ENCODE peak calls at places on chromosomes 6 and 20, in eight cellular contexts. One of them, this sample, is unnamed.

GRCh38 chr6:17865798-17866725 is 121.4 kb downstream of the KIF13A start:
- DNase-seq in GM23248: peak; percentile 99
- DNase-seq in hepatocyte: peak; percentile 79
- DNase-seq in A549: peak; percentile 91
- DNase-seq in fibroblast of the aortic adventitia: peak; percentile 94
- DNase-seq in neural progenitor cell: no peak
- DNase-seq in choroid plexus epithelial cell: peak; percentile 86
- DNase-seq in HCT116: peak; percentile 98
- DNase-seq in this sample: no peak

GRCh38 chr6:53603381-53604121 is 58.6 kb upstream of the GCLC start:
- DNase-seq in HCT116: no peak
- DNase-seq in GM23248: peak; percentile 38
- DNase-seq in hepatocyte: no peak
- DNase-seq in choroid plexus epithelial cell: peak; percentile 86
- DNase-seq in neural progenitor cell: no peak
- DNase-seq in fibroblast of the aortic adventitia: peak; percentile 59
- DNase-seq in A549: no peak
- DNase-seq in this sample: no peak

GRCh38 chr6:158631678-158632537 is 12.6 kb downstream of the DYNLT1 start:
- DNase-seq in hepatocyte: peak; percentile 68
- DNase-seq in HCT116: peak; percentile 69
- DNase-seq in GM23248: peak; percentile 90
- DNase-seq in neural progenitor cell: no peak
- DNase-seq in choroid plexus epithelial cell: peak; percentile 93
- DNase-seq in fibroblast of the aortic adventitia: peak; percentile 90
- DNase-seq in A549: peak; percentile 80
- DNase-seq in this sample: no peak

GRCh38 chr6:50658561-50658960 is 54.8 kb upstream of the TFAP2D start:
- DNase-seq in HCT116: no peak
- DNase-seq in hepatocyte: no peak
- DNase-seq in fibroblast of the aortic adventitia: no peak
- DNase-seq in A549: no peak
- DNase-seq in choroid plexus epithelial cell: no peak
- DNase-seq in neural progenitor cell: no peak
- DNase-seq in GM23248: no peak
- DNase-seq in this sample: no peak

GRCh38 chr20:34240121-34240520 is 1.1 kb upstream of the ASIP start:
- DNase-seq in GM23248: no peak
- DNase-seq in choroid plexus epithelial cell: no peak
- DNase-seq in hepatocyte: no peak
- DNase-seq in fibroblast of the aortic adventitia: no peak
- DNase-seq in HCT116: no peak
- DNase-seq in neural progenitor cell: no peak
- DNase-seq in A549: no peak
- DNase-seq in this sample: no peak

GRCh38 chr6:6775074-6775473 is 186.6 kb downstream of the LY86 start:
- DNase-seq in neural progenitor cell: no peak
- DNase-seq in hepatocyte: no peak
- DNase-seq in choroid plexus epithelial cell: no peak
- DNase-seq in HCT116: no peak
- DNase-seq in A549: no peak
- DNase-seq in GM23248: no peak
- DNase-seq in fibroblast of the aortic adventitia: no peak
- DNase-seq in this sample: no peak

GRCh38 chr20:52959125-52959524 is 13.0 kb upstream of the TSHZ2 start:
- DNase-seq in GM23248: no peak
- DNase-seq in hepatocyte: peak; percentile 32
- DNase-seq in HCT116: no peak
- DNase-seq in neural progenitor cell: peak; percentile 41
- DNase-seq in A549: peak; percentile 20
- DNase-seq in fibroblast of the aortic adventitia: no peak
- DNase-seq in choroid plexus epithelial cell: no peak
- DNase-seq in this sample: no peak

GRCh38 chr6:150622941-150623874 is 23.5 kb downstream of the PLEKHG1 start:
- DNase-seq in HCT116: no peak
- DNase-seq in neural progenitor cell: no peak
- DNase-seq in fibroblast of the aortic adventitia: no peak
- DNase-seq in A549: no peak
- DNase-seq in GM23248: no peak
- DNase-seq in choroid plexus epithelial cell: no peak
- DNase-seq in hepatocyte: no peak
- DNase-seq in this sample: no peak

GRCh38 chr6:16240618-16241320 is 2.4 kb downstream of the GMPR start:
- DNase-seq in neural progenitor cell: peak; percentile 57
- DNase-seq in fibroblast of the aortic adventitia: no peak
- DNase-seq in hepatocyte: no peak
- DNase-seq in choroid plexus epithelial cell: no peak
- DNase-seq in A549: no peak
- DNase-seq in GM23248: no peak
- DNase-seq in HCT116: no peak
- DNase-seq in this sample: no peak

GRCh38 chr6:16239090-16239797 is 857 bp downstream of the GMPR start:
- DNase-seq in A549: no peak
- DNase-seq in HCT116: no peak
- DNase-seq in hepatocyte: peak; percentile 47
- DNase-seq in neural progenitor cell: peak; percentile 46
- DNase-seq in fibroblast of the aortic adventitia: peak; percentile 56
- DNase-seq in choroid plexus epithelial cell: peak; percentile 52
- DNase-seq in GM23248: peak; percentile 65
- DNase-seq in this sample: peak; percentile 67

GRCh38 chr6:16241321-16241689 is 2.9 kb downstream of the GMPR start:
- DNase-seq in A549: no peak
- DNase-seq in HCT116: no peak
- DNase-seq in fibroblast of the aortic adventitia: no peak
- DNase-seq in neural progenitor cell: no peak
- DNase-seq in hepatocyte: no peak
- DNase-seq in choroid plexus epithelial cell: no peak
- DNase-seq in GM23248: no peak
- DNase-seq in this sample: no peak

GRCh38 chr6:16238658-16239089 is 287 bp downstream of the GMPR start:
- DNase-seq in hepatocyte: no peak
- DNase-seq in neural progenitor cell: no peak
- DNase-seq in A549: no peak
- DNase-seq in fibroblast of the aortic adventitia: no peak
- DNase-seq in choroid plexus epithelial cell: no peak
- DNase-seq in GM23248: no peak
- DNase-seq in HCT116: no peak
- DNase-seq in this sample: no peak

DNA sequence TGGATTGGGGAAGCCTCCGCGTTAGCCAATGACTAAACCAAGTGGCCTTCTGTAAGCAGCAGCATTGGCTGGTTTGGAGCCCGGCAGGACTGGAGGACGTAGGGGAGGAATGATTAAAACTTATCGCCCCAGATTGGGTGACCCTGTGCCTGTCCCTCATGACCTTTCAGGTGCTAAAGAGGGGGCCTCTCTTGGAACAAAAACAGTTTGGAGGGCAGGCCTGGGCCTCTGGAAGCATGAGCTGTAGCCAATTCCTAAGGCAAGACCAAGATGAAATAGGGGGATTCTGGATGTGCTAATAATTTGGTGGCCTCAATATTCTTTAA is 1.4 kb downstream of the GMPR start:
- DNase-seq in HCT116: peak; percentile 86
- DNase-seq in choroid plexus epithelial cell: no peak
- DNase-seq in neural progenitor cell: peak; percentile 68
- DNase-seq in hepatocyte: no peak
- DNase-seq in A549: peak; percentile 19
- DNase-seq in GM23248: peak; percentile 82
- DNase-seq in fibroblast of the aortic adventitia: no peak
- DNase-seq in this sample: no peak
- H3K4me3 ChIP-seq in HCT116: peak overlapping the region; percentile 90
- H3K4me3 ChIP-seq in choroid plexus epithelial cell: no peak overlapping the region
- H3K4me3 ChIP-seq in neural progenitor cell: no peak overlapping the region
- H3K4me3 ChIP-seq in hepatocyte: no peak overlapping the region
- H3K4me3 ChIP-seq in A549: no peak overlapping the region
- H3K4me3 ChIP-seq in GM23248: peak overlapping the region; percentile 70
- H3K4me3 ChIP-seq in fibroblast of the aortic adventitia: peak overlapping the region; percentile 82
- H3K4me3 ChIP-seq in this sample: peak overlapping the region; percentile 48

GRCh38 chr20:63342561-63343459 is 18.3 kb downstream of the CHRNA4 start:
- DNase-seq in hepatocyte: no peak
- DNase-seq in neural progenitor cell: no peak
- DNase-seq in HCT116: no peak
- DNase-seq in choroid plexus epithelial cell: no peak
- DNase-seq in GM23248: no peak
- DNase-seq in fibroblast of the aortic adventitia: no peak
- DNase-seq in A549: no peak
- DNase-seq in this sample: no peak

GRCh38 chr20:63344616-63345327 is 16.4 kb downstream of the CHRNA4 start:
- DNase-seq in choroid plexus epithelial cell: no peak
- DNase-seq in HCT116: no peak
- DNase-seq in GM23248: peak; percentile 57
- DNase-seq in fibroblast of the aortic adventitia: peak; percentile 48
- DNase-seq in A549: no peak
- DNase-seq in hepatocyte: no peak
- DNase-seq in neural progenitor cell: no peak
- DNase-seq in this sample: no peak

GRCh38 chr20:63345328-63346100 is 15.6 kb downstream of the CHRNA4 start:
- DNase-seq in choroid plexus epithelial cell: no peak
- DNase-seq in A549: no peak
- DNase-seq in neural progenitor cell: no peak
- DNase-seq in GM23248: no peak
- DNase-seq in fibroblast of the aortic adventitia: peak; percentile 4
- DNase-seq in hepatocyte: no peak
- DNase-seq in HCT116: no peak
- DNase-seq in this sample: no peak

GRCh38 chr20:63344151-63344470 is 17.0 kb downstream of the CHRNA4 start:
- DNase-seq in GM23248: no peak
- DNase-seq in neural progenitor cell: no peak
- DNase-seq in fibroblast of the aortic adventitia: no peak
- DNase-seq in HCT116: no peak
- DNase-seq in hepatocyte: no peak
- DNase-seq in choroid plexus epithelial cell: no peak
- DNase-seq in A549: no peak
- DNase-seq in this sample: no peak

DNA sequence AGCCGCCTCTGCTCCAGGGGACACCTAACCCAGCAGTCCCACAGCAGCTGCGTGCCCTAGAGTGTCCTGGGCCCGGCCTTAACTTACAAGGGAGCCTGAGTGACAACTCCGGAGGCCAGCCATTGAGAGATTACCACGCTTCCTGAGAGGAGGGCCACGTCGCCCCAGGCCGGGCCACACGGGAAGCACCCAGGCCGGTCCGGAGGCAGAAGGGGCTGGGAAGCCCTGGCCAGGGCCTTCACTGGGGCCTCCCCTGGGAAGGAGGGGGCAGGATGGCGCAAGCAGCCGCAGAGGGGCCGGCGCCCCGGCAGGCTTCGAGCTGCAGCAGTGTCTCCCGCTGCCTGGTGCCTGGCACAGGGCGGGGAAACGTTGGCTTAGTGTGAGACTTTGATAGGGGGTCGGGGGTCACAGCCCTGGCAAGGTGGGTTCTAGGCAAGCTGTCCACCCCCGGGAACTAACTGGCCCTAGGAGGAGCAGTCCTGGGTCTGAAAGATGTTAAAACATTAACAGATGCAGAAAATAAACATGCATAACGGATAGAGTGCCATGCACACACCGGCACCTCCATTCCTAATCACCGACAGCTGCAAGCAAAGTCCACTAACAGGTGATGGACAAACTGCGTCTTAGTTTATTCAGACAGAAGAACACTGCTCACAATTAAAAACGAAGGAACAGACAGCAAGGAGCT is 17.5 kb downstream of the CHRNA4 start:
- DNase-seq in GM23248: no peak
- DNase-seq in hepatocyte: no peak
- DNase-seq in choroid plexus epithelial cell: no peak
- DNase-seq in neural progenitor cell: no peak
- DNase-seq in fibroblast of the aortic adventitia: no peak
- DNase-seq in HCT116: no peak
- DNase-seq in A549: no peak
- DNase-seq in this sample: no peak
- H3K4me3 ChIP-seq in GM23248: no peak overlapping the region
- H3K4me3 ChIP-seq in hepatocyte: no peak overlapping the region
- H3K4me3 ChIP-seq in choroid plexus epithelial cell: no peak overlapping the region
- H3K4me3 ChIP-seq in neural progenitor cell: no peak overlapping the region
- H3K4me3 ChIP-seq in fibroblast of the aortic adventitia: no peak overlapping the region
- H3K4me3 ChIP-seq in HCT116: no peak overlapping the region
- H3K4me3 ChIP-seq in A549: no peak overlapping the region
- H3K4me3 ChIP-seq in this sample: no peak overlapping the region

DNA sequence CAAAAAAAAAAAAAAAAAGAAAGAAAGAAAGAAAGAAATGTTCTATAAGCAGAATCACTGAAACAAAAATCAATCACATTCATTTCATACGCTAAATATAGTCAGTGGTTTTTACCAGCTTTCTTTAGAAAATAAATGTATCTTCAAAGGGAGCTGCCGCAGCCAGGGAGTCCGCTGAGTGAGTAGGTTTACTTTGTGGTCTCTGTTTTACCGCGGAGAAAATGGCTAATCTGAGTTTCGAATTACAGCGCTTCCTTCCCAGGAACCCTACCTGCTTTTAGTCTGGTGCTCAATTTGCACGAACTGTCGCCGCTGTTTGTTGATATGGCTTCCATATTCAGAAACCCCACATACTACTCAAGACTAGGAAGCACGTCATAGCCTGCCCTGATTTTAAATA is 102.4 kb downstream of the TFAP2A start:
- DNase-seq in hepatocyte: no peak
- DNase-seq in HCT116: no peak
- DNase-seq in A549: no peak
- DNase-seq in GM23248: no peak
- DNase-seq in fibroblast of the aortic adventitia: no peak
- DNase-seq in neural progenitor cell: peak; percentile 38
- DNase-seq in choroid plexus epithelial cell: no peak
- DNase-seq in this sample: no peak
- H3K4me3 ChIP-seq in hepatocyte: no peak overlapping the region
- H3K4me3 ChIP-seq in HCT116: no peak overlapping the region
- H3K4me3 ChIP-seq in A549: no peak overlapping the region
- H3K4me3 ChIP-seq in GM23248: no peak overlapping the region
- H3K4me3 ChIP-seq in fibroblast of the aortic adventitia: no peak overlapping the region
- H3K4me3 ChIP-seq in neural progenitor cell: no peak overlapping the region
- H3K4me3 ChIP-seq in choroid plexus epithelial cell: no peak overlapping the region
- H3K4me3 ChIP-seq in this sample: no peak overlapping the region

GRCh38 chr6:11233936-11234573 is 1.6 kb upstream of the NEDD9 start:
- DNase-seq in neural progenitor cell: peak; percentile 10
- DNase-seq in HCT116: no peak
- DNase-seq in choroid plexus epithelial cell: no peak
- DNase-seq in fibroblast of the aortic adventitia: no peak
- DNase-seq in A549: no peak
- DNase-seq in GM23248: no peak
- DNase-seq in hepatocyte: no peak
- DNase-seq in this sample: no peak

GRCh38 chr6:11235062-11235461 is 2.6 kb upstream of the NEDD9 start:
- DNase-seq in neural progenitor cell: no peak
- DNase-seq in fibroblast of the aortic adventitia: no peak
- DNase-seq in hepatocyte: no peak
- DNase-seq in A549: no peak
- DNase-seq in choroid plexus epithelial cell: no peak
- DNase-seq in HCT116: no peak
- DNase-seq in GM23248: no peak
- DNase-seq in this sample: no peak

GRCh38 chr6:11232177-11232967 is at the start of gene NEDD9:
- DNase-seq in neural progenitor cell: peak; percentile 98
- DNase-seq in GM23248: peak; percentile 99
- DNase-seq in A549: peak; percentile 94
- DNase-seq in HCT116: peak; percentile 80
- DNase-seq in fibroblast of the aortic adventitia: peak; percentile 89
- DNase-seq in choroid plexus epithelial cell: peak; percentile 99
- DNase-seq in hepatocyte: peak; percentile 97
- DNase-seq in this sample: peak; percentile 99

GRCh38 chr6:11231564-11232176 is 798 bp downstream of the NEDD9 start:
- DNase-seq in hepatocyte: no peak
- DNase-seq in GM23248: peak; percentile 56
- DNase-seq in fibroblast of the aortic adventitia: no peak
- DNase-seq in neural progenitor cell: peak; percentile 75
- DNase-seq in A549: peak; percentile 63
- DNase-seq in HCT116: no peak
- DNase-seq in choroid plexus epithelial cell: peak; percentile 60
- DNase-seq in this sample: peak; percentile 74

DNA sequence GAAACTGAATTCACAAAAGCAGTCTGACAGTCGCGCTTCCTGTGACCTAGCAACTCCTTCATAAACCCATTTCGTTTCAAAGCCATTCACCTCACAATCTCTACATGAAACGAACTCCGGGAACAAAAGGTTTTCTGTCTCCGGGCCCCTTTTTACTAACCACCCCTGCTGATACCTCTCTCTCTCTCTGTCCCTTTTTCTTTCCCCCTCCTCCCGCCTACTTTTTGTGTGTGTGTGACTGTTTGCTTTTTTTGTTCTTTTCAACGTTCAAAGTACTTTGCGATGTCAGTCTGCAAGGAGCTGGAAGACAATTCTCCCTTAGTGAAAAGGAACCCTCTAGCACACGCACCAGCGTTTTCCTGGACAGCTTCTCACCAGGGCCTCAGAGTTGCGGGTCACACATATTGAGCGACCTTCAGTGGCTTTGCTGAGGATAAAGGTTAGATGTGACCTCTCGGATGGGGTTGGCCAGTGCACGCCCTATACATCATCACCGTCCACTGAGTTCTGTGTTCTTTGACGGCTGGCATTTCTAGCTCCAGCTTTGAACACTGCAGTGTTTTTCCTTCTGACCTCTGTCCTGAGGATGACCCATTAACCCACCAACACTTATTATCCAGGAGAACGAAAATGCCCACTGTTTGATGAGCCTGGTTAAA is 629 bp upstream of the NEDD9 start:
- DNase-seq in GM23248: peak; percentile 44
- DNase-seq in fibroblast of the aortic adventitia: no peak
- DNase-seq in A549: no peak
- DNase-seq in HCT116: no peak
- DNase-seq in choroid plexus epithelial cell: no peak
- DNase-seq in hepatocyte: peak; percentile 55
- DNase-seq in neural progenitor cell: peak; percentile 78
- DNase-seq in this sample: peak; percentile 85
- H3K4me3 ChIP-seq in GM23248: peak overlapping the region; percentile 82
- H3K4me3 ChIP-seq in fibroblast of the aortic adventitia: peak overlapping the region; percentile 64
- H3K4me3 ChIP-seq in A549: peak overlapping the region; percentile 65
- H3K4me3 ChIP-seq in HCT116: peak overlapping the region; percentile 58
- H3K4me3 ChIP-seq in choroid plexus epithelial cell: peak overlapping the region; percentile 74
- H3K4me3 ChIP-seq in hepatocyte: peak overlapping the region; percentile 17
- H3K4me3 ChIP-seq in neural progenitor cell: peak overlapping the region; percentile 67
- H3K4me3 ChIP-seq in this sample: peak overlapping the region; percentile 74

This sample was measured in HAP-1.